ENCODE peak calls at places on chromosomes 11 and 22, in five cellular contexts. One of them, this sample, is unnamed.

GRCh38 chr22:38861170-38861874 is 10.7 kb downstream of the CBX6 start:
- DNase-seq in BJ: no peak
- DNase-seq in AG09309: no peak
- DNase-seq in ovary: peak; percentile 48
- DNase-seq in neural progenitor cell: no peak
- DNase-seq in this sample: no peak

GRCh38 chr11:62855571-62856332 is 16.4 kb upstream of the WDR74 start:
- DNase-seq in BJ: peak; percentile 86
- DNase-seq in AG09309: peak; percentile 89
- DNase-seq in ovary: peak; percentile 99
- DNase-seq in neural progenitor cell: peak; percentile 99
- DNase-seq in this sample: peak; percentile 80

GRCh38 chr11:2298131-2298794 is 3.5 kb downstream of the C11orf21 start:
- DNase-seq in BJ: no peak
- DNase-seq in AG09309: no peak
- DNase-seq in ovary: no peak
- DNase-seq in neural progenitor cell: no peak
- DNase-seq in this sample: no peak

GRCh38 chr22:27099896-27100295 is 442.5 kb downstream of the MIAT start:
- DNase-seq in BJ: no peak
- DNase-seq in AG09309: no peak
- DNase-seq in ovary: no peak
- DNase-seq in neural progenitor cell: peak; percentile 67
- DNase-seq in this sample: no peak

GRCh38 chr11:73293356-73293936 is 14.6 kb upstream of the ARHGEF17 start:
- DNase-seq in BJ: no peak
- DNase-seq in AG09309: no peak
- DNase-seq in ovary: no peak
- DNase-seq in neural progenitor cell: no peak
- DNase-seq in this sample: no peak

GRCh38 chr22:22043296-22044078 is 60.9 kb upstream of the TOP3B start:
- DNase-seq in BJ: no peak
- DNase-seq in AG09309: no peak
- DNase-seq in ovary: no peak
- DNase-seq in neural progenitor cell: no peak
- DNase-seq in this sample: no peak

GRCh38 chr11:15654397-15654915 is 539.7 kb downstream of the INSC start:
- DNase-seq in BJ: no peak
- DNase-seq in AG09309: no peak
- DNase-seq in ovary: no peak
- DNase-seq in neural progenitor cell: no peak
- DNase-seq in this sample: no peak

GRCh38 chr11:67275606-67276409 is 9.5 kb downstream of the GRK2 start:
- DNase-seq in BJ: no peak
- DNase-seq in AG09309: no peak
- DNase-seq in ovary: no peak
- DNase-seq in neural progenitor cell: no peak
- DNase-seq in this sample: no peak

GRCh38 chr22:28053871-28054621 is 135.0 kb upstream of the PITPNB start:
- DNase-seq in BJ: no peak
- DNase-seq in AG09309: no peak
- DNase-seq in ovary: no peak
- DNase-seq in neural progenitor cell: no peak
- DNase-seq in this sample: no peak

GRCh38 chr22:28670691-28671261 is 8.9 kb downstream of the TTC28 start:
- DNase-seq in BJ: no peak
- DNase-seq in AG09309: no peak
- DNase-seq in ovary: no peak
- DNase-seq in neural progenitor cell: no peak
- DNase-seq in this sample: no peak

GRCh38 chr22:17007257-17007656 is 765 bp downstream of the GAB4 start:
- DNase-seq in BJ: no peak
- DNase-seq in AG09309: no peak
- DNase-seq in ovary: no peak
- DNase-seq in neural progenitor cell: no peak
- DNase-seq in this sample: no peak

GRCh38 chr22:28711341-28711740 is 30.3 kb downstream of the CHEK2 start:
- DNase-seq in BJ: no peak
- DNase-seq in AG09309: no peak
- DNase-seq in ovary: no peak
- DNase-seq in neural progenitor cell: no peak
- DNase-seq in this sample: no peak

GRCh38 chr11:9099617-9100016 is 8.2 kb upstream of the SCUBE2 start:
- DNase-seq in BJ: no peak
- DNase-seq in AG09309: no peak
- DNase-seq in ovary: no peak
- DNase-seq in neural progenitor cell: no peak
- DNase-seq in this sample: no peak

GRCh38 chr22:50704510-50705218 is 32.0 kb downstream of the SHANK3 start:
- DNase-seq in BJ: no peak
- DNase-seq in AG09309: no peak
- DNase-seq in ovary: no peak
- DNase-seq in neural progenitor cell: no peak
- DNase-seq in this sample: no peak

GRCh38 chr11:31806944-31807790 is 4.0 kb downstream of the PAX6 start:
- DNase-seq in BJ: no peak
- DNase-seq in AG09309: no peak
- DNase-seq in ovary: no peak
- DNase-seq in neural progenitor cell: peak; percentile 78
- DNase-seq in this sample: no peak

GRCh38 chr11:31808721-31809542 is 2.2 kb downstream of the PAX6 start:
- DNase-seq in BJ: no peak
- DNase-seq in AG09309: no peak
- DNase-seq in ovary: no peak
- DNase-seq in neural progenitor cell: peak; percentile 22
- DNase-seq in this sample: no peak

GRCh38 chr11:31806186-31806943 is 4.8 kb downstream of the PAX6 start:
- DNase-seq in BJ: no peak
- DNase-seq in AG09309: no peak
- DNase-seq in ovary: no peak
- DNase-seq in neural progenitor cell: peak; percentile 45
- DNase-seq in this sample: no peak

GRCh38 chr11:31808268-31808667 is 2.9 kb downstream of the PAX6 start:
- DNase-seq in BJ: no peak
- DNase-seq in AG09309: no peak
- DNase-seq in ovary: no peak
- DNase-seq in neural progenitor cell: no peak
- DNase-seq in this sample: no peak

GRCh38 chr11:31807791-31808074 is 3.4 kb downstream of the PAX6 start:
- DNase-seq in BJ: no peak
- DNase-seq in AG09309: no peak
- DNase-seq in ovary: no peak
- DNase-seq in neural progenitor cell: peak; percentile 16
- DNase-seq in this sample: no peak
- H3K4me3 ChIP-seq in BJ: no peak overlapping the region
- H3K4me3 ChIP-seq in AG09309: no peak overlapping the region
- H3K4me3 ChIP-seq in ovary: no peak overlapping the region
- H3K4me3 ChIP-seq in neural progenitor cell: peak overlapping the region; percentile 91
- H3K4me3 ChIP-seq in this sample: peak overlapping the region; percentile 55

GRCh38 chr11:17852246-17852645 is 117.7 kb downstream of the KCNC1 start:
- DNase-seq in BJ: no peak
- DNase-seq in AG09309: no peak
- DNase-seq in ovary: no peak
- DNase-seq in neural progenitor cell: no peak
- DNase-seq in this sample: no peak

GRCh38 chr11:17851697-17852096 is 117.1 kb downstream of the KCNC1 start:
- DNase-seq in BJ: no peak
- DNase-seq in AG09309: no peak
- DNase-seq in ovary: no peak
- DNase-seq in neural progenitor cell: no peak
- DNase-seq in this sample: no peak

GRCh38 chr11:17848709-17849108 is 114.1 kb downstream of the KCNC1 start:
- DNase-seq in BJ: no peak
- DNase-seq in AG09309: no peak
- DNase-seq in ovary: no peak
- DNase-seq in neural progenitor cell: no peak
- DNase-seq in this sample: no peak

GRCh38 chr11:17845431-17845881 is 110.9 kb downstream of the KCNC1 start:
- DNase-seq in BJ: peak; percentile 30
- DNase-seq in AG09309: peak; percentile 73
- DNase-seq in ovary: no peak
- DNase-seq in neural progenitor cell: no peak
- DNase-seq in this sample: no peak

DNA sequence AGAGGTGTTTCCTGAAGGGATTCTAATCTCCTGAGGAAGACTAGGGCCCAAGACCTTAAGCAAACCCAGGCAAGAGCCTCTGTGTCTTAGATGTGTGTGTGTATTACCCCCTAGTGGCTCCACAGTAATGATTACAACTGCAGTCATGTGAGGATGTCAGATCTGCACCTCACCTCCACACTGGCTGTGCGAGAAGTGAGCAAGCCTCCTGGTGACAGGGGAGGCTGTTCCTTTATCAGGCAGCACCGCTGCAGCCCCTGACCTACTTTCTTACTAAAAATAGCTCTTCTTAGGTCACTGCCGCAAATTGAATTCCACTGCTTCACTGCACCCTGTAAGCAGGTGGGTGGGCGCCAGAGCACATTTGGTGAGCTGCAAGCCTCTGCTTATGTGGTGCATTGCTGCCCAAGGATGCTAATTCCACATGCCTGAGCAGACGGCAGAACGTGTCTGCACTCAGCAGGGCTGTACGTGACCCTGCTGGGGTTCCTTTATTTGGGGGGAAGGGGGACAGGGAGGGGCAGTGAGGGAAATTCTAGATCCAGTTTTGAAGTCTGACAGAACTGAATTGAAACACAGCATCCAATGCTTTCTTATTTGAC is 112.4 kb downstream of the KCNC1 start:
- DNase-seq in BJ: no peak
- DNase-seq in AG09309: no peak
- DNase-seq in ovary: no peak
- DNase-seq in neural progenitor cell: peak; percentile 29
- DNase-seq in this sample: peak; percentile 6
- TF ChIP-seq CTCF in BJ: no peak
- TF ChIP-seq CTCF in AG09309: peak; percentile 39
- TF ChIP-seq CTCF in ovary: no peak
- TF ChIP-seq CTCF in neural progenitor cell: peak; percentile 16
- TF ChIP-seq CTCF in this sample: peak; percentile 41

DNA sequence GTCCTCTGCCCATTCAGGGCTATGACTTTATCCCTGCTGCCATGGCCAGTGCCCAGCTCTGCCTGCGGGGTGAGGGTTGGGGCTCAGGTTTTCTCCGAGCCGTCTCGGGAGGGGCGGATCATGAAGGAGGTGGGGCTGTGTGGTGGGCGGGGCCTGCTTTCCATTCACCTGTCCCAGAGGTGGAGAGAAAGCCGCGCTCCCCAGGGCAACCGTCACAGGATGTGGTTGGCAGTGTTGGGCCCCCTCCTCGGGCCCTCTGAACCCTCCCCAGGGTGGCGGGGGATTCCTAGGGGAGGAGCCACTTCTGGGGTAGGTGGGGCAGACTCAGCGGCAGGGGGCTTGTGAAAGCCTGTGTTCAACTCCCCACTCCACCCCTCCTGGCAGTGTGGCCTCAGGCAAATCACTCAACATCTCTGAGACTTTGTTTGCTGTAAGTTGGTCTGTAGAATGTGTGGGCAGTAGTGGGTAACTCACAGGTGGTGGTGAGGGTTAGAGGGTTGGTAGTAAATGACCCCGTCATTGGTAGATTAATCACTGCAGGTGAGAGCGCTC is 50.3 kb downstream of the CD6 start:
- DNase-seq in BJ: no peak
- DNase-seq in AG09309: no peak
- DNase-seq in ovary: no peak
- DNase-seq in neural progenitor cell: peak; percentile 54
- DNase-seq in this sample: no peak
- H3K4me3 ChIP-seq in BJ: no peak overlapping the region
- H3K4me3 ChIP-seq in AG09309: no peak overlapping the region
- H3K4me3 ChIP-seq in ovary: no peak overlapping the region
- H3K4me3 ChIP-seq in neural progenitor cell: peak overlapping the region; percentile 9
- H3K4me3 ChIP-seq in this sample: no peak overlapping the region

GRCh38 chr11:31824791-31825452 is 13.8 kb upstream of the PAX6 start:
- DNase-seq in BJ: no peak
- DNase-seq in AG09309: no peak
- DNase-seq in ovary: no peak
- DNase-seq in neural progenitor cell: peak; percentile 63
- DNase-seq in this sample: no peak
- TF ChIP-seq CTCF in BJ: no peak
- TF ChIP-seq CTCF in AG09309: no peak
- TF ChIP-seq CTCF in ovary: no peak
- TF ChIP-seq CTCF in neural progenitor cell: no peak
- TF ChIP-seq CTCF in this sample: no peak